ENCODE peak calls at places on chromosome X, in four cellular contexts. A, I, F and R are unnamed samples.

GRCh38 chrX:151393514-151393913 is 3.5 kb upstream of the VMA21 start:
- DNase-seq in F (no peak), I (no peak), A (no peak), R (no peak)

GRCh38 chrX:135193740-135194139 is 22.5 kb upstream of the CT55 start:
- DNase-seq in I (no peak), F (no peak), A (no peak), R (no peak)

GRCh38 chrX:40952855-40953254 is 132.4 kb upstream of the USP9X start:
- DNase-seq in F (no peak), I (no peak), A (no peak), R (no peak)

GRCh38 chrX:78104447-78105176 is 564 bp downstream of the PGK1 start:
- DNase-seq in A (peak; percentile 28), I (peak; percentile 32), F (no peak), R (no peak)

GRCh38 chrX:44872319-44872816 is 620 bp upstream of the KDM6A start:
- DNase-seq in A (peak; percentile 80), F (no peak), I (peak; percentile 10), R (no peak)

GRCh38 chrX:821311-822178 is 191.0 kb downstream of the SHOX start:
- DNase-seq in I (no peak), A (no peak), F (no peak), R (no peak)

GRCh38 chrX:134374294-134374693 is 85.7 kb upstream of the HPRT1 start:
- DNase-seq in I (no peak), A (no peak), F (no peak), R (no peak)

GRCh38 chrX:106619797-106620196 is 8.0 kb downstream of the RADX start:
- DNase-seq in F (no peak), I (no peak), A (no peak), R (no peak)

GRCh38 chrX:118971552-118971951 is 2.9 kb upstream of the LONRF3 start:
- DNase-seq in A (no peak), F (no peak), I (no peak), R (no peak)

GRCh38 chrX:9532349-9532748 is 67.5 kb downstream of the TBL1X start:
- DNase-seq in A (no peak), I (no peak), F (no peak), R (no peak)

GRCh38 chrX:44843753-44844152 is at the start of gene DUSP21:
- DNase-seq in I (no peak), A (no peak), F (no peak), R (no peak)

GRCh38 chrX:132622130-132622529 is 133.3 kb upstream of the MBNL3 start:
- DNase-seq in F (no peak), I (no peak), A (no peak), R (peak; percentile 10)

GRCh38 chrX:74902806-74903205 is 22.4 kb downstream of the NEXMIF start:
- DNase-seq in F (no peak), I (peak; percentile 3), A (no peak), R (no peak)

GRCh38 chrX:19886375-19886774 is 1.0 kb downstream of the SH3KBP1 start:
- DNase-seq in A (no peak), I (no peak), F (no peak), R (no peak)

GRCh38 chrX:138723301-138723700 is 11.8 kb upstream of the FGF13 start:
- DNase-seq in A (no peak), I (no peak), F (no peak), R (no peak)

GRCh38 chrX:68480969-68481368 is 17.9 kb upstream of the YIPF6 start:
- DNase-seq in F (no peak), I (no peak), A (no peak), R (no peak)

GRCh38 chrX:44795945-44796450 is 47.8 kb upstream of the DUSP21 start:
- DNase-seq in F (no peak), I (no peak), A (no peak), R (no peak)

GRCh38 chrX:110409925-110410324 is 51.3 kb downstream of the RTL9 start:
- DNase-seq in F (no peak), I (no peak), A (no peak), R (peak; percentile 0)

GRCh38 chrX:40098264-40099045 is 697 bp upstream of the BCOR start:
- DNase-seq in A (peak; percentile 74), F (no peak), I (peak; percentile 31), R (no peak)

GRCh38 chrX:132956421-132957210 is 1.8 kb downstream of the HS6ST2 start:
- DNase-seq in F (no peak), A (no peak), I (no peak), R (no peak)

GRCh38 chrX:72712094-72712755 is 1.9 kb downstream of the PHKA1 start:
- DNase-seq in I (no peak), A (no peak), F (no peak), R (no peak)

GRCh38 chrX:145506225-145506624 is 258.9 kb downstream of the SPANXN1 start:
- DNase-seq in I (no peak), F (no peak), A (no peak), R (no peak)

GRCh38 chrX:136597356-136597755 is 50.6 kb upstream of the CD40LG start:
- DNase-seq in F (no peak), I (no peak), A (no peak), R (no peak)

GRCh38 chrX:41025926-41026325 is 59.3 kb upstream of the USP9X start:
- DNase-seq in A (no peak), F (no peak), I (no peak), R (no peak)

GRCh38 chrX:29397506-29397905 is 810.3 kb downstream of the IL1RAPL1 start:
- DNase-seq in I (no peak), F (peak; percentile 6), A (no peak), R (no peak)

GRCh38 chrX:72314242-72314641 is 8.5 kb upstream of the CITED1 start:
- DNase-seq in A (no peak), I (no peak), F (no peak), R (no peak)

GRCh38 chrX:129792586-129793291 is 13.0 kb downstream of the SASH3 start:
- DNase-seq in I (no peak), A (no peak), F (no peak), R (no peak)

GRCh38 chrX:109190542-109190941 is 291.3 kb downstream of the GUCY2F start:
- DNase-seq in A (no peak), F (no peak), I (no peak), R (no peak)

GRCh38 chrX:70525733-70526132 is 81.1 kb downstream of the DLG3 start:
- DNase-seq in F (no peak), A (no peak), I (peak; percentile 3), R (no peak)

GRCh38 chrX:105837227-105837626 is 14.9 kb downstream of the NRK start:
- DNase-seq in F (peak; percentile 71), I (peak; percentile 4), A (no peak), R (peak; percentile 58)

GRCh38 chrX:30751497-30751896 is 98.3 kb downstream of the GK start:
- DNase-seq in I (no peak), F (no peak), A (no peak), R (no peak)

GRCh38 chrX:74132265-74132664 is 171.7 kb upstream of the ZCCHC13 start:
- DNase-seq in F (no peak), I (no peak), A (no peak), R (no peak)

GRCh38 chrX:140733766-140734342 is 24.3 kb downstream of the LINC00632 start:
- DNase-seq in I (peak; percentile 3), F (no peak), A (peak; percentile 27), R (peak; percentile 0)

GRCh38 chrX:68895339-68896250 is 66.8 kb downstream of the EFNB1 start:
- DNase-seq in A (no peak), F (peak; percentile 13), I (peak; percentile 35), R (no peak)

GRCh38 chrX:18895157-18895952 is 88.6 kb downstream of the PHKA2 start:
- DNase-seq in F (no peak), A (no peak), I (peak; percentile 58), R (no peak)

GRCh38 chrX:131778269-131779218 is 234.7 kb downstream of the OR13H1 start:
- DNase-seq in I (no peak), A (peak; percentile 36), F (no peak), R (peak; percentile 47)